ENCODE peak calls at places on chromosome X, in eight cellular contexts. One of them, this sample, is unnamed.

GRCh38 chrX:100654256-100654655 is 10.3 kb downstream of the SRPX2 start:
- DNase-seq in Panc1: no peak
- DNase-seq in sigmoid colon: no peak
- DNase-seq in K562: no peak
- DNase-seq in stomach: no peak
- DNase-seq in transverse colon: no peak
- DNase-seq in breast epithelium: no peak
- DNase-seq in HCT116: no peak
- DNase-seq in this sample: no peak

GRCh38 chrX:139862208-139862607 is 70.6 kb downstream of the ATP11C start:
- DNase-seq in Panc1: no peak
- DNase-seq in sigmoid colon: no peak
- DNase-seq in K562: no peak
- DNase-seq in stomach: no peak
- DNase-seq in transverse colon: no peak
- DNase-seq in breast epithelium: no peak
- DNase-seq in HCT116: no peak
- DNase-seq in this sample: no peak

GRCh38 chrX:10755477-10756334 is 135.3 kb upstream of the MID1 start:
- DNase-seq in Panc1: no peak
- DNase-seq in sigmoid colon: no peak
- DNase-seq in K562: no peak
- DNase-seq in stomach: no peak
- DNase-seq in transverse colon: no peak
- DNase-seq in breast epithelium: no peak
- DNase-seq in HCT116: no peak
- DNase-seq in this sample: no peak

GRCh38 chrX:56813318-56813837 is 84.3 kb downstream of the NBDY start:
- DNase-seq in Panc1: no peak
- DNase-seq in sigmoid colon: no peak
- DNase-seq in K562: no peak
- DNase-seq in stomach: no peak
- DNase-seq in transverse colon: no peak
- DNase-seq in breast epithelium: peak; percentile 57
- DNase-seq in HCT116: no peak
- DNase-seq in this sample: peak; percentile 96

GRCh38 chrX:44828008-44828605 is 15.7 kb upstream of the DUSP21 start:
- DNase-seq in Panc1: peak; percentile 83
- DNase-seq in sigmoid colon: no peak
- DNase-seq in K562: no peak
- DNase-seq in stomach: no peak
- DNase-seq in transverse colon: no peak
- DNase-seq in breast epithelium: no peak
- DNase-seq in HCT116: peak; percentile 10
- DNase-seq in this sample: no peak

GRCh38 chrX:45811307-45811706 is 610.6 kb upstream of the DIPK2B start:
- DNase-seq in Panc1: no peak
- DNase-seq in sigmoid colon: no peak
- DNase-seq in K562: no peak
- DNase-seq in stomach: no peak
- DNase-seq in transverse colon: no peak
- DNase-seq in breast epithelium: no peak
- DNase-seq in HCT116: no peak
- DNase-seq in this sample: no peak

GRCh38 chrX:153763298-153763932 is 634 bp upstream of the PLXNB3 start:
- DNase-seq in Panc1: no peak
- DNase-seq in sigmoid colon: peak; percentile 61
- DNase-seq in K562: no peak
- DNase-seq in stomach: no peak
- DNase-seq in transverse colon: no peak
- DNase-seq in breast epithelium: no peak
- DNase-seq in HCT116: no peak
- DNase-seq in this sample: no peak

GRCh38 chrX:28590394-28590793 is 3.1 kb downstream of the IL1RAPL1 start:
- DNase-seq in Panc1: no peak
- DNase-seq in sigmoid colon: no peak
- DNase-seq in K562: no peak
- DNase-seq in stomach: no peak
- DNase-seq in transverse colon: no peak
- DNase-seq in breast epithelium: no peak
- DNase-seq in HCT116: no peak
- DNase-seq in this sample: no peak

GRCh38 chrX:84219551-84219950 is 31.6 kb upstream of the RPS6KA6 start:
- DNase-seq in Panc1: no peak
- DNase-seq in sigmoid colon: no peak
- DNase-seq in K562: no peak
- DNase-seq in stomach: no peak
- DNase-seq in transverse colon: no peak
- DNase-seq in breast epithelium: no peak
- DNase-seq in HCT116: no peak
- DNase-seq in this sample: no peak

GRCh38 chrX:85620466-85620865 is 241.0 kb upstream of the POF1B start:
- DNase-seq in Panc1: no peak
- DNase-seq in sigmoid colon: no peak
- DNase-seq in K562: no peak
- DNase-seq in stomach: no peak
- DNase-seq in transverse colon: no peak
- DNase-seq in breast epithelium: no peak
- DNase-seq in HCT116: no peak
- DNase-seq in this sample: no peak

GRCh38 chrX:95076449-95076848 is 1402.4 kb downstream of the FAM133A start:
- DNase-seq in Panc1: no peak
- DNase-seq in sigmoid colon: no peak
- DNase-seq in K562: no peak
- DNase-seq in stomach: no peak
- DNase-seq in transverse colon: no peak
- DNase-seq in breast epithelium: no peak
- DNase-seq in HCT116: no peak
- DNase-seq in this sample: no peak

GRCh38 chrX:154815274-154815818 is 10.1 kb upstream of the MPP1 start:
- DNase-seq in Panc1: no peak
- DNase-seq in sigmoid colon: no peak
- DNase-seq in K562: no peak
- DNase-seq in stomach: no peak
- DNase-seq in transverse colon: no peak
- DNase-seq in breast epithelium: no peak
- DNase-seq in HCT116: no peak
- DNase-seq in this sample: no peak

GRCh38 chrX:96715412-96715940 is 30.8 kb downstream of the DIAPH2 start:
- DNase-seq in Panc1: no peak
- DNase-seq in sigmoid colon: no peak
- DNase-seq in K562: no peak
- DNase-seq in stomach: no peak
- DNase-seq in transverse colon: no peak
- DNase-seq in breast epithelium: no peak
- DNase-seq in HCT116: no peak
- DNase-seq in this sample: no peak

GRCh38 chrX:36640232-36640631 is 367.9 kb upstream of the FAM47C start:
- DNase-seq in Panc1: no peak
- DNase-seq in sigmoid colon: no peak
- DNase-seq in K562: no peak
- DNase-seq in stomach: no peak
- DNase-seq in transverse colon: no peak
- DNase-seq in breast epithelium: no peak
- DNase-seq in HCT116: no peak
- DNase-seq in this sample: no peak

GRCh38 chrX:7596822-7597221 is 246.1 kb upstream of the VCX start:
- DNase-seq in Panc1: no peak
- DNase-seq in sigmoid colon: no peak
- DNase-seq in K562: no peak
- DNase-seq in stomach: no peak
- DNase-seq in transverse colon: no peak
- DNase-seq in breast epithelium: no peak
- DNase-seq in HCT116: no peak
- DNase-seq in this sample: no peak

GRCh38 chrX:15158350-15158735 is 111.5 kb downstream of the ASB9 start:
- DNase-seq in Panc1: no peak
- DNase-seq in sigmoid colon: no peak
- DNase-seq in K562: no peak
- DNase-seq in stomach: no peak
- DNase-seq in transverse colon: no peak
- DNase-seq in breast epithelium: no peak
- DNase-seq in HCT116: no peak
- DNase-seq in this sample: no peak

GRCh38 chrX:103253608-103254007 is 1.3 kb downstream of the TCEAL8 start:
- DNase-seq in Panc1: no peak
- DNase-seq in sigmoid colon: no peak
- DNase-seq in K562: peak; percentile 12
- DNase-seq in stomach: no peak
- DNase-seq in transverse colon: no peak
- DNase-seq in breast epithelium: no peak
- DNase-seq in HCT116: no peak
- DNase-seq in this sample: no peak

GRCh38 chrX:103254921-103255455 is at the start of gene TCEAL8:
- DNase-seq in Panc1: peak; percentile 18
- DNase-seq in sigmoid colon: peak; percentile 93
- DNase-seq in K562: peak; percentile 75
- DNase-seq in stomach: peak; percentile 79
- DNase-seq in transverse colon: peak; percentile 82
- DNase-seq in breast epithelium: peak; percentile 67
- DNase-seq in HCT116: peak; percentile 63
- DNase-seq in this sample: no peak

GRCh38 chrX:103250977-103251376 is 4.0 kb downstream of the TCEAL8 start:
- DNase-seq in Panc1: no peak
- DNase-seq in sigmoid colon: no peak
- DNase-seq in K562: peak; percentile 11
- DNase-seq in stomach: no peak
- DNase-seq in transverse colon: no peak
- DNase-seq in breast epithelium: no peak
- DNase-seq in HCT116: no peak
- DNase-seq in this sample: no peak

GRCh38 chrX:103256651-103257050 is 1.7 kb upstream of the TCEAL8 start:
- DNase-seq in Panc1: no peak
- DNase-seq in sigmoid colon: no peak
- DNase-seq in K562: no peak
- DNase-seq in stomach: no peak
- DNase-seq in transverse colon: no peak
- DNase-seq in breast epithelium: no peak
- DNase-seq in HCT116: no peak
- DNase-seq in this sample: no peak

DNA sequence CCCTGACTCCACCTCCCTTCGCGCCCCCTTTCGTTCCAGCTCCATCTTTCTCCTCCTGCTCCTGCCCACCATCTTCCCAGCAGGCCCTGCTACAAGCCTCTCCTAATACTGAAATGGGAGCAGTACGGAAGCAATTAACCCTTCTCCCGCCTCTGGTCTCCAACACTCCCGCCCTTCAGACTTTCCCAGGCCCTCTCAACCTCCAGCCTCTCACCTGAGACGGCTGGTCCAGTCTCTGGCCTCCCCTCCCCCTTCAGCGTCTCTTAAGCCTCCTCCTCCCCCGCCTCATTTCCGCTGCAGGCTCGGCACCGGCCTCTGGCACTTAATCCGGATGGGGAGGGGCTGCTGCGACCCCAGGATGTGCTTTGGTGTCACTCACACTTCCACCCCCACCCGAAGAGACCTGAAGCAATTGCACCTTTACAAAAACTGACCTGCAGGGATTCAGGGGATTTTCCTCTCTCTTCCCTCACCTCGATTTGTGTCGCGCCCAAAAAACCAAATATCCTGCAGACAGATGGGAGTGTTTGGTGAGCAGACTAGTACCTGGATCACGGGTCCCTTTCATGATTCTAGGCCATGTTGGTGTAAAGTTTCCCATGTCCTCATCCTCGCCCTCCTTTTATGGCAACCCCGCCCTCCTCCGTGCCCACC is 657 bp downstream of the TCEAL8 start:
- DNase-seq in Panc1: no peak
- DNase-seq in sigmoid colon: peak; percentile 74
- DNase-seq in K562: peak; percentile 28
- DNase-seq in stomach: peak; percentile 42
- DNase-seq in transverse colon: peak; percentile 40
- DNase-seq in breast epithelium: peak; percentile 24
- DNase-seq in HCT116: peak; percentile 48
- DNase-seq in this sample: no peak
- TF ChIP-seq POLR2AphosphoS5 in Panc1: no peak
- TF ChIP-seq POLR2AphosphoS5 in sigmoid colon: no peak
- TF ChIP-seq POLR2AphosphoS5 in K562: no peak
- TF ChIP-seq POLR2AphosphoS5 in stomach: no peak
- TF ChIP-seq POLR2AphosphoS5 in transverse colon: no peak
- TF ChIP-seq POLR2AphosphoS5 in breast epithelium: no peak
- TF ChIP-seq POLR2AphosphoS5 in HCT116: peak; percentile 49
- TF ChIP-seq POLR2AphosphoS5 in this sample: no peak

DNA sequence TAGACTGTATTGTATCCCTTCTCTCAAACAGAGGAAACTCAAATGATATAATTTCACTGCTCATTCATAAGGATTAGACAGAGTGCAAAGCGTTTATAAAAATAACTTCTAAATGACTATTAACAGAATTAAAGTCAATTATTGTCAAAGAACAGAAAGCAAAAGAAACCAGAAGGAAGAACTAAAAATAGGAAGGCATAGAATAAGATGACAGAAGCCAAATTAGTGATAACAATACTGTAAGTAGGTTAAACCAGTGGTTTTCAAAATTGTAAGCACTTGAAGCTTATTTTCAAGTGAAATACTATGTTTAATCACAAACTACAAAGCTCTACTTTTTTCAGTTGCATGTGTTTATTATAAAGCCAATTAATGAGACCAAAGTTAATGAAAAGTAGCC is 305.2 kb downstream of the PPP1R2C start:
- DNase-seq in Panc1: no peak
- DNase-seq in sigmoid colon: no peak
- DNase-seq in K562: no peak
- DNase-seq in stomach: no peak
- DNase-seq in transverse colon: no peak
- DNase-seq in breast epithelium: no peak
- DNase-seq in HCT116: no peak
- DNase-seq in this sample: no peak
- H3K4me1 ChIP-seq in Panc1: no peaks in the 10 kb centered on the region
- H3K4me1 ChIP-seq in sigmoid colon: no peaks in the 10 kb centered on the region
- H3K4me1 ChIP-seq in K562: no peaks in the 10 kb centered on the region
- H3K4me1 ChIP-seq in stomach: no peaks in the 10 kb centered on the region
- H3K4me1 ChIP-seq in transverse colon: no peaks in the 10 kb centered on the region
- H3K4me1 ChIP-seq in breast epithelium: no peaks in the 10 kb centered on the region
- H3K4me1 ChIP-seq in HCT116: no peaks in the 10 kb centered on the region
- H3K4me1 ChIP-seq in this sample: no peaks in the 10 kb centered on the region

GRCh38 chrX:53071604-53072417 is 10.4 kb upstream of the TSPYL2 start:
- DNase-seq in Panc1: no peak
- DNase-seq in sigmoid colon: peak; percentile 94
- DNase-seq in K562: peak; percentile 48
- DNase-seq in stomach: peak; percentile 81
- DNase-seq in transverse colon: peak; percentile 77
- DNase-seq in breast epithelium: peak; percentile 76
- DNase-seq in HCT116: peak; percentile 50
- DNase-seq in this sample: no peak
- TF ChIP-seq POLR2AphosphoS5 in Panc1: no peak
- TF ChIP-seq POLR2AphosphoS5 in sigmoid colon: peak; percentile 88
- TF ChIP-seq POLR2AphosphoS5 in K562: no peak
- TF ChIP-seq POLR2AphosphoS5 in stomach: peak; percentile 95
- TF ChIP-seq POLR2AphosphoS5 in transverse colon: peak; percentile 95
- TF ChIP-seq POLR2AphosphoS5 in breast epithelium: peak; percentile 96
- TF ChIP-seq POLR2AphosphoS5 in HCT116: no peak
- TF ChIP-seq POLR2AphosphoS5 in this sample: peak; percentile 83

DNA sequence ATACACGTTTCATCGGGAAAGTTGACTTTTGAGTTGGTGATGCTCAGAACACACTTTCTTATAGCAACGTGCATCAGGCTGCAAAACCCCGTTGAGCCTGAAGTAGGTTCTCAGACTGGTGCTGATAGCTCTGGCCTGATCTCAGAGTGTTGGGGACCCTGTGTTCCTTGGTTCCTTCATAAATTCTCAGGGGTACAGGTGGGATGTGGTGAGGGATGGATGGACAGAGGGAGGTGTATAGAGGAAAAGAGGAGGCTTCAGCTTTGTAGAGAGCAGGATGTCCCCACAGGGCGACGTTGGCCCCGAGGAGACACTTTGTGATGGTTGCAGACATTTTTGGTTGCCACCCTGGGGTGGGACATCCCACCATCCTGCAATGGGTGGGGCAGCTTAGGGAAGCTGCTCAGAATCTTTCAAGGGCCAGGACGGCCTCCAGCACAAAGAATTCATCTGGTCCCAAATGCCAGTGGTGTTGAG is 2.5 kb downstream of the CD99 start:
- DNase-seq in Panc1: no peak
- DNase-seq in sigmoid colon: no peak
- DNase-seq in K562: no peak
- DNase-seq in stomach: no peak
- DNase-seq in transverse colon: no peak
- DNase-seq in breast epithelium: no peak
- DNase-seq in HCT116: no peak
- DNase-seq in this sample: no peak
- H3K4me1 ChIP-seq in Panc1: no peaks in the 10 kb centered on the region
- H3K4me1 ChIP-seq in sigmoid colon: peaks cover 64% of the 10 kb centered on the region
- H3K4me1 ChIP-seq in K562: peaks cover 8% of the 10 kb centered on the region
- H3K4me1 ChIP-seq in stomach: peaks cover 50% of the 10 kb centered on the region
- H3K4me1 ChIP-seq in transverse colon: peaks cover 74% of the 10 kb centered on the region
- H3K4me1 ChIP-seq in breast epithelium: no peaks in the 10 kb centered on the region
- H3K4me1 ChIP-seq in HCT116: no peaks in the 10 kb centered on the region
- H3K4me1 ChIP-seq in this sample: peaks cover 62% of the 10 kb centered on the region